ENCODE peak calls at places on chromosomes 11 and 22, in five cellular contexts. L, F, T, H and D are unnamed samples.

GRCh38 chr11:34161812-34162506 is 56.5 kb downstream of the NAT10 start:
- DNase-seq in H (no peak), F (no peak), L (no peak), T (no peak), D (no peak)

GRCh38 chr11:126607776-126608625 is 252.5 kb downstream of the ST3GAL4 start:
- DNase-seq in H (no peak), T (no peak), L (no peak), F (no peak), D (no peak)

GRCh38 chr11:36342327-36342726 is 46.2 kb downstream of the PRR5L start:
- DNase-seq in H (no peak), F (no peak), L (no peak), T (no peak), D (no peak)

GRCh38 chr11:60641940-60642339 is 57.5 kb upstream of the MS4A8 start:
- DNase-seq in H (no peak), F (no peak), T (no peak), L (no peak), D (no peak)

GRCh38 chr11:107928046-107928766 is at the start of gene RAB39A:
- DNase-seq in T (peak), H (peak), L (peak), F (peak), D (peak)

GRCh38 chr11:104159356-104159755 is 4.6 kb downstream of the PDGFD start:
- DNase-seq in H (no peak), L (no peak), F (no peak), T (no peak), D (no peak)

GRCh38 chr11:117822031-117822521 is 2.5 kb downstream of the FXYD2 start:
- DNase-seq in L (no peak), T (peak), F (no peak), H (no peak), D (no peak)

GRCh38 chr11:46291441-46292143 is 14.1 kb downstream of the CREB3L1 start:
- DNase-seq in T (peak), H (no peak), F (no peak), L (no peak), D (no peak)

GRCh38 chr11:83026229-83026628 is 45.5 kb downstream of the RAB30 start:
- DNase-seq in T (no peak), H (no peak), F (no peak), L (no peak), D (no peak)

GRCh38 chr11:2752923-2753322 is 53.1 kb upstream of the KCNQ1OT1 start:
- DNase-seq in L (no peak), T (no peak), H (peak), F (no peak), D (no peak)

GRCh38 chr22:29251981-29252978 is 15.5 kb downstream of the RHBDD3 start:
- DNase-seq in L (no peak), T (no peak), F (no peak), H (no peak), D (no peak)

DNA sequence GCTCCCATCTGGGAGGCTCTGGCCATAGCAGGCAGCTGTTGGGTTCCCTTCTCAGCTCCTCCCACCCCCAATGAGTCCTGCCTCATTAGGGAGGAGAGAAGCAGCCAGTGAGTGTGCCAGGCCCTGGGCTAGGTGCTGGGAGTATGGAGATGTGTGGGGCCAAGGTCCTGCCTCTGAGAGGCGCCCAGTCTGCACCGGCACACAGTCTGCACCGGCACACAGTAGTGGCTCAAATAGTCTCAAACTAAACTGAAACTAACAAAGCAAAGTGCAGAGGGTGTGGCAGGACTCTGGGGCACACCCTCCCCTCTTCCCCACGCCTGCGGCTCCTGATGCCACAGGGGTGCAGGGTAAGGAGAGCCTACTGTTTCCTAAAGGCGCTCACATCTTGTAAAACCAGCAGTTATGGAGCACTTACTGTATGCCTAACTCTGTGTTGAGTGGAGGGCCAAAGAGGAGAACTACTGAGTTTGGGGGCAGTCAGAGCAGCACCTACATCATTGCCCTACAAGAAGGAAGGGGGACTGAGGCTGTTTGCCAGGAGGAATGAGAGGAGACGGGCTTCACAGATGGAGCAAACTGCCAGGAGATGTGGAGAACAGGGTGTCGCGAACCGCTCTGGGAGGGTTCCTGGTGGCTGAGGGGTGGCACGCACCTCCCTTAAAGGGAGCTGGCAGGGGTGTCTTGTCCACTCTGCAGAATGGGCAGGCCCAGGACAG is 959 bp upstream of the SH3BP1 start:
- DNase-seq in L (peak), F (no peak), H (no peak), T (no peak), D (no peak)
- H3K27ac ChIP-seq in L (peak), F (peak), H (no peak), T (no peak), D (peak)

GRCh38 chr11:18222814-18223421 is 13.7 kb downstream of the SAA4 start:
- DNase-seq in H (no peak), T (no peak), F (no peak), L (no peak), D (no peak)
- H3K27ac ChIP-seq in H (no peak), T (no peak), F (no peak), L (peak), D (no peak)

DNA sequence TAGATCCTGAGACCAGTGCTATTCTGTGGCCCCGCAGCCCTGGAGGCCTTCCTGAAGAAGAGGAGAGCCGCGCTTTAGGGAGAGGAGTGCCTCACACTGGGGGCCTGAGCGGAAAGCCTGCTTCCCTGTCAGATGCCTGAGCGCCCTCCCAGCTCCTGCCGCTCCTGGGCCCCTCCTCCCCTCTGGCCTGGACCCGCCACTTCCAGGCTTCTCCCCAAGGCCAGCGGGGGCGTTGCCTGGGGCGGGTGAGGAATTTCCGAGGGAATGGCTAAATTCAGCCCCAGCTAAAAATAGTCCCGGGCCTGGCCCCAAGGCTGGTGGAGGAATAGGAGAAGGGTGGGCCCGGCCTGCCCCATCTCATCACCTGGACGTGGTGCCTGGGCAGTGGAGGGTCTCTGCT is 15.4 kb downstream of the ARHGEF17 start:
- DNase-seq in H (peak), L (peak), F (no peak), T (peak), D (no peak)
- H3K27ac ChIP-seq in H (peak), L (peak), F (no peak), T (no peak), D (no peak)

GRCh38 chr11:69352715-69353325 is 58.9 kb downstream of the MYEOV start:
- DNase-seq in H (no peak), L (no peak), F (no peak), T (no peak), D (peak)
- H3K27ac ChIP-seq in H (peak), L (no peak), F (no peak), T (no peak), D (peak)

GRCh38 chr11:122714021-122714420 is 58.5 kb downstream of the UBASH3B start:
- DNase-seq in T (no peak), F (no peak), L (no peak), H (no peak), D (no peak)
- H3K27ac ChIP-seq in T (no peak), F (no peak), L (no peak), H (peak), D (no peak)

GRCh38 chr22:50508897-50509296 is 873 bp downstream of the NCAPH2 start:
- DNase-seq in H (no peak), L (no peak), F (no peak), T (no peak), D (no peak)

GRCh38 chr22:50506611-50507420 is 686 bp downstream of the LMF2 start:
- DNase-seq in T (peak), L (no peak), H (peak), F (no peak), D (no peak)

GRCh38 chr22:50505776-50506610 is 1.5 kb downstream of the LMF2 start:
- DNase-seq in H (peak), F (no peak), T (peak), L (no peak), D (no peak)

GRCh38 chr22:50507421-50507990 is at the start of gene LMF2:
- DNase-seq in L (peak), T (peak), H (peak), F (peak), D (no peak)

DNA sequence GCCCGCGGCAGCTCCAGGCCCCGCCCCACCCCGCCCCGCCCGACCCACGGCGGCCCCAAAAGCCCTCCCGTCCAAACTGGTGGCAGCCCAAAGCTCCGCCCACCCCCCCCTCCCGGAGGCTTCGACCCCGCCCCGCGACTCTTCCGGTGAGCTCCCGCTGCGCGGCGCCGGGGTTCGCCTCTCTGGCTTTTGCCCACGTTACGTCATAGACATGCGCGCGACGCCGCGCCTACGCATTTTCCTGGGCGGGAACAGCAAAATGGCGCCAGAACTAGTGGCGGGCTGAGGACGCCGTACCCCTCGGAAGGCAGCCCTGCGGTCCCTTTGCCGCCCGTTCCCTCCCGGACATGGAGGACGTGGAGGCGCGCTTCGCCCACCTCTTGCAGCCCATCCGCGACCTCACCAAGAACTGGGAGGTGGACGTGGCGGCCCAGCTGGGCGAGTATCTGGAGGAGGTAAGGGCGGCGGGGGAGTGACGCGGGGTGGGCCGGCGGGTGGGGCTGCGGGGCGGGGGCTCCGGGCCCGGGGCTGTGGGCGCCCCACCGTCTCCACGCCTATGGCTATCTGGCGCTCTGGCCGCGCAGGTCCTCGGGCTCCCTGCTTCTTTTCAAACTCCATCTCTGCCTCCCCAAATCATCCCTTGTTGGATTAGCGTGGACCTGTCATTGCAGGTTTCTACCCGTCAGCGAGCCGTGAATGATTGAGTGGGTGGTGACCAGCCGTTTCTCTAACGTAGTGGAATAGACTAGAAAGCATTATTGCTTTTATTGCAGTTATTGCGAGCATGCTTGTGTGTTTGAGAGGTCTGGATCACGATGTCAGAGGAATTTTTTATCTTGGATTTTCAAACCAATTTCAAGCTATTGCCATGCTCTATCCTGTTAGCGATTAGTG is at the start of gene NCAPH2:
- DNase-seq in L (peak), T (peak), H (peak), F (peak), D (peak)
- H3K27ac ChIP-seq in L (peak), T (peak), H (peak), F (peak), D (peak)

DNA sequence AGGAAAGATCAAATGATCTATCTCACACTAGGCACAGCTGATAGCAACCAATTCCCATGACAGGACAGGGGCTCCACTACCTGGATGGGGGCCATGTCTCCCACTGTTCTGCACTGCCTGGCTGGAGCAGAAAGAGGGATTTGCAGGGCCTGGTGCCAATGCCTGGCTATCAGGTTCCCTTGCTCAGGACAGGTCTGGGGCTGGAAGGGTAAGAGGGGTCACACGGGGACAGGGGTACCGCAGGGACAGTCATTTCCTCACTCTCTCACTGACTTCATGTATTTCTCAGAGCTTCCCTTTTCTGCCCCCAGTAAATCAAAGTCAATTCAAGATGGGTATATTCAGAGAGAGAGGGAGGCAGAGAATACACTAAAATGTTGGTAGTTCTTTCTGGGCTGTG is 119.0 kb upstream of the CSNK2A3 start:
- DNase-seq in L (no peak), T (no peak), H (no peak), F (no peak), D (no peak)
- H3K27ac ChIP-seq in L (no peak), T (no peak), H (no peak), F (no peak), D (no peak)